ENCODE peak calls at places on chromosomes 5 and 9, in six cellular contexts. H, B, D, Z, Y and A are unnamed samples.
A peak's percentile ranks its signal among the peaks of the same experiment; 100 is the strongest.

GRCh38 chr9:6889868-6890267 is 132.1 kb downstream of the KDM4C start:
- DNase-seq in H (no peak), D (no peak), Y (no peak), Z (no peak), B (no peak), A (no peak)

GRCh38 chr9:124743686-124744348 is 27.3 kb downstream of the NR6A1 start:
- DNase-seq in Z (no peak), Y (no peak), D (no peak), B (no peak), H (no peak), A (no peak)

GRCh38 chr5:54460181-54460919 is 4.9 kb downstream of the HSPB3 start:
- DNase-seq in H (no peak), D (peak; percentile 62), Z (no peak), B (no peak), Y (no peak), A (peak; percentile 37)

GRCh38 chr5:170817195-170817594 is 33.7 kb downstream of the GABRP start:
- DNase-seq in Z (no peak), Y (no peak), D (no peak), B (no peak), H (no peak), A (no peak)

GRCh38 chr5:80142996-80143395 is 107.8 kb downstream of the THBS4 start:
- DNase-seq in H (no peak), B (no peak), Z (no peak), D (no peak), Y (no peak), A (no peak)

GRCh38 chr9:105539452-105539851 is 18.5 kb upstream of the FKTN start:
- DNase-seq in H (no peak), B (no peak), D (no peak), Z (no peak), Y (no peak), A (no peak)

GRCh38 chr9:99251157-99251556 is 29.1 kb downstream of the SEC61B start:
- DNase-seq in Z (no peak), H (no peak), Y (no peak), D (no peak), B (no peak), A (no peak)

GRCh38 chr9:18343799-18344198 is 130.2 kb upstream of the ADAMTSL1 start:
- DNase-seq in H (no peak), Y (no peak), D (no peak), Z (no peak), B (no peak), A (peak; percentile 78)

GRCh38 chr5:87136096-87136495 is 131.6 kb upstream of the RASA1 start:
- DNase-seq in H (no peak), B (no peak), Y (no peak), Z (no peak), D (no peak), A (peak; percentile 50)

GRCh38 chr9:132026932-132027585 is 52.6 kb downstream of the MED27 start:
- DNase-seq in D (no peak), B (no peak), H (peak; percentile 82), Z (peak; percentile 39), Y (no peak), A (peak; percentile 34)

GRCh38 chr9:95722141-95722540 is 153.3 kb upstream of the ERCC6L2 start:
- DNase-seq in B (no peak), Z (no peak), D (no peak), Y (no peak), H (no peak), A (no peak)

GRCh38 chr9:980621-981020 is 4.2 kb downstream of the DMRT3 start:
- DNase-seq in Y (no peak), B (no peak), Z (no peak), D (no peak), H (no peak), A (no peak)

GRCh38 chr5:61673007-61673735 is 341.1 kb downstream of the ZSWIM6 start:
- DNase-seq in H (no peak), Z (no peak), B (no peak), D (no peak), Y (no peak), A (peak; percentile 8)

GRCh38 chr5:106121972-106122605 is 1548.6 kb downstream of the EFNA5 start:
- DNase-seq in B (no peak), H (no peak), Z (no peak), Y (no peak), D (no peak), A (peak; percentile 14)

GRCh38 chr9:79701651-79702050 is 129.9 kb downstream of the TLE4 start:
- DNase-seq in D (peak; percentile 23), B (peak; percentile 28), Y (peak; percentile 34), H (no peak), Z (no peak), A (no peak)

GRCh38 chr5:135446615-135447014 is 533 bp downstream of the DCANP1 start:
- DNase-seq in Z (no peak), D (no peak), Y (no peak), B (no peak), H (no peak), A (no peak)

GRCh38 chr5:131230406-131230805 is 33.4 kb upstream of the CDC42SE2 start:
- DNase-seq in H (no peak), D (no peak), Y (no peak), Z (no peak), B (no peak), A (no peak)

GRCh38 chr5:32190094-32190493 is 16.0 kb upstream of the GOLPH3 start:
- DNase-seq in B (peak; percentile 40), Y (no peak), Z (peak; percentile 59), H (no peak), D (no peak), A (peak; percentile 97)

GRCh38 chr5:21615195-21615765 is 1237.9 kb downstream of the CDH12 start:
- DNase-seq in Y (no peak), D (no peak), H (no peak), Z (no peak), B (no peak), A (no peak)

GRCh38 chr9:33151007-33151557 is 16.1 kb downstream of the B4GALT1 start:
- DNase-seq in D (peak; percentile 56), B (peak; percentile 40), H (no peak), Y (no peak), Z (peak; percentile 90), A (peak; percentile 99)

GRCh38 chr5:148398698-148399121 is 15.0 kb downstream of the FBXO38 start:
- DNase-seq in Z (no peak), H (no peak), Y (no peak), D (no peak), B (no peak), A (no peak)

GRCh38 chr9:133126697-133127339 is 5.8 kb upstream of the RALGDS start:
- DNase-seq in D (peak; percentile 51), Y (no peak), Z (no peak), B (no peak), H (no peak), A (no peak)

GRCh38 chr9:76567086-76567485 is 108.1 kb downstream of the GCNT1 start:
- DNase-seq in D (no peak), Z (no peak), B (no peak), Y (no peak), H (no peak), A (peak; percentile 50)

GRCh38 chr9:24413651-24414050 is 132.0 kb downstream of the IZUMO3 start:
- DNase-seq in B (no peak), Y (no peak), Z (no peak), D (no peak), H (no peak), A (peak; percentile 64)

GRCh38 chr5:74360535-74361210 is 279.9 kb downstream of the ENC1 start:
- DNase-seq in B (no peak), Z (no peak), Y (no peak), H (no peak), D (no peak), A (peak; percentile 65)

GRCh38 chr5:136906545-136906944 is 541.2 kb upstream of the TRPC7 start:
- DNase-seq in Z (no peak), D (no peak), H (no peak), B (no peak), Y (no peak), A (no peak)

DNA sequence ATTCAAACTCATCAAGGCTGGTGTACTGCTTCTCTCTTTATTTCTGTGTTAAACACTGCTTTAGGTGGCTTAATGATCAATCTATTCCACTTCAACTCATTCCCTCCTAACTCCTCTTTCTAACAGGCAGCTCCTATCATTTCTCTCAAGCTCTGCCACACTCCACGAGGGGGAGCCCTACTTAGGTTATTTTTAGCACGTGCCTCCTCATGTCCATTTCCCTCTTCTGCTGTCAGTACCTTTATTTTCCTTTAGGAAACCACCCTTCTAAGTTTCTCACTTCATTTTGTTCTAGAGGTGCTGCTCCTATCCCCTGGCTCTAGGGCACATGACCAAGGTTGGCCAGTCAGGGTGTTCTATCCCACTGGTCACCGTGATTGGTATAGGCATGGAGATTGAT is 6.7 kb upstream of the BRINP1 start:
- DNase-seq in D (no peak), H (no peak), Y (no peak), Z (no peak), B (no peak), A (peak; percentile 5)
- TF ChIP-seq CTCF in D (no peak), H (peak; percentile 61), Y (no peak), Z (no peak), B (no peak), A (no peak)

DNA sequence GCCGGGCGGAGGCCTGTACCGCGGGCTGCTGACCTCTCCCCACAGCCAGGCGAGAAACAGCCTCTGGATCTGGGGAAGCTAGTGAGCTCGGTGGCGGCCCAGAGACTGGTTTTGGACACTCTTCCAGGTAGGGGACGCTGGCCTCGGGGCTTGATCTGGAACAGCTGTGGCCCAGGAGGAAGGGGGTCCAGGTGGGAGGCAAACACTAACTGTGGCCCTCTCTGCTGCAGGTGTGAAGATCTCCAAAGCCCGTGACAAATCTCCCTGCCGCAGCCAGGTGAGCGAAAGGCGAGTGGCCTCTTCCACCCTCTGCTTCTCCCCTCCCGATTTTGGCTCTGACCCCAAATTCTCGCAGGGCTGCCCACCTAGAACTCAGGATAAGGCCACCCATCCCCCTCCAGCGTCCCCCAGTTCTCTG is 13.1 kb upstream of the SLC34A1 start:
- DNase-seq in Y (no peak), D (no peak), H (no peak), Z (no peak), B (no peak), A (no peak)
- H3K4me3 ChIP-seq in Y (peak overlapping the region; percentile 45), D (peak overlapping the region; percentile 52), H (peak overlapping the region; percentile 5), Z (peak overlapping the region; percentile 65), B (peak overlapping the region; percentile 8), A (peak overlapping the region; percentile 69)

GRCh38 chr5:59385700-59386099 is 507.8 kb downstream of the PDE4D start:
- DNase-seq in H (no peak), Y (no peak), Z (no peak), B (no peak), D (no peak), A (no peak)

GRCh38 chr5:59380350-59380951 is 513.1 kb downstream of the PDE4D start:
- DNase-seq in Y (peak; percentile 39), D (no peak), Z (peak; percentile 21), H (peak; percentile 17), B (no peak), A (peak; percentile 73)
- TF ChIP-seq CTCF in Y (no peak), D (peak; percentile 41), Z (peak; percentile 57), H (no peak), B (peak; percentile 39), A (peak; percentile 49)

DNA sequence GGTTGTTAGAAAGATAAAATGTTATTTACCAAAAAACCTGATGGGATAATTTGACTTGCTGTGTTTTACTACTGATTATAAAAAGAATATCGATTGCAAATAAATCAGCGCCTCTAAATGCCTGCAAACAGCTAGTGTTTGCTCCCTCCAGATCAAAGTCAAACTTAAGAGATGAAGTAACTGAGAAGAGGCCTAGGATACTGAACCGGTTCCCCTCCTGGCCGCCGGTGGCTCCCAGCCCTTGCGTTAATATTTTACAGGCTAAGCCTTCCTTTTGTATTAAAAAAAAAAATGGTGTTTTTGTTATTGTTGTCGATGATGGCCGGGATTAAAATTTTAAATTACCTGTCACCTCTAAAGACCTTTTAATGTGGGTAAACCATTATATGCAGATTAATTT is 2.6 kb downstream of the IRX1 start:
- DNase-seq in Z (no peak), H (no peak), B (no peak), D (no peak), Y (no peak), A (no peak)
- H3K4me3 ChIP-seq in Z (no peak overlapping the region), H (no peak overlapping the region), B (no peak overlapping the region), D (no peak overlapping the region), Y (no peak overlapping the region), A (no peak overlapping the region)